ENCODE peak calls at places on chromosomes 4 and X, in nine cellular contexts. U, T, Z, H, M, V, R, E and W are unnamed samples.
A peak's percentile ranks its signal among the peaks of the same experiment; 100 is the strongest.

GRCh38 chr4:119627267-119628190 is 1.1 kb downstream of the PDE5A start:
- DNase-seq in U (peak; percentile 89), T (no peak), Z (peak; percentile 91), H (peak; percentile 77), M (peak; percentile 63), V (no peak), R (peak; percentile 41), E (peak; percentile 87), W (peak; percentile 76)

GRCh38 chr4:3679851-3680311 is 86.3 kb upstream of the ADRA2C start:
- DNase-seq in U (peak; percentile 48), T (no peak), Z (peak; percentile 51), H (peak; percentile 44), M (no peak), V (no peak), R (no peak), E (no peak), W (no peak)

GRCh38 chrX:70480660-70481018 is 36.0 kb downstream of the DLG3 start:
- DNase-seq in U (no peak), T (no peak), Z (peak; percentile 67), H (no peak), M (no peak), V (no peak), R (no peak), E (no peak), W (no peak)

GRCh38 chr4:75831856-75832405 is 70.3 kb downstream of the PPEF2 start:
- DNase-seq in U (no peak), T (no peak), Z (no peak), H (no peak), M (no peak), V (no peak), R (no peak), E (peak; percentile 16), W (no peak)

GRCh38 chr4:156495836-156496235 is 475.8 kb downstream of the PDGFC start:
- DNase-seq in U (no peak), T (no peak), Z (no peak), H (no peak), M (no peak), V (no peak), R (no peak), E (no peak), W (no peak)

GRCh38 chrX:42366181-42366580 is 411.8 kb downstream of the PPP1R2C start:
- DNase-seq in U (no peak), T (no peak), Z (no peak), H (no peak), M (no peak), V (no peak), R (no peak), E (no peak), W (no peak)

GRCh38 chrX:74242050-74242449 is 61.9 kb upstream of the ZCCHC13 start:
- DNase-seq in U (no peak), T (no peak), Z (no peak), H (no peak), M (no peak), V (no peak), R (peak; percentile 83), E (no peak), W (no peak)

GRCh38 chrX:63686878-63687714 is 97.9 kb downstream of the ARHGEF9 start:
- DNase-seq in U (peak; percentile 57), T (peak; percentile 35), Z (no peak), H (no peak), M (no peak), V (no peak), R (peak; percentile 38), E (peak; percentile 51), W (peak; percentile 73)

GRCh38 chr4:54556081-54556480 is 101.7 kb upstream of the KIT start:
- DNase-seq in U (no peak), T (no peak), Z (no peak), H (no peak), M (no peak), V (no peak), R (no peak), E (no peak), W (no peak)

GRCh38 chr4:172134536-172134935 is 321.3 kb downstream of the GALNTL6 start:
- DNase-seq in U (no peak), T (no peak), Z (no peak), H (no peak), M (no peak), V (no peak), R (no peak), E (no peak), W (no peak)
- H3K4me1 ChIP-seq in U (no peaks in the 10 kb centered on the region), T (no peaks in the 10 kb centered on the region), Z (no peaks in the 10 kb centered on the region), H (no peaks in the 10 kb centered on the region), M (no peaks in the 10 kb centered on the region), V (no peaks in the 10 kb centered on the region), R (no peaks in the 10 kb centered on the region), E (no peaks in the 10 kb centered on the region), W (no peaks in the 10 kb centered on the region)

DNA sequence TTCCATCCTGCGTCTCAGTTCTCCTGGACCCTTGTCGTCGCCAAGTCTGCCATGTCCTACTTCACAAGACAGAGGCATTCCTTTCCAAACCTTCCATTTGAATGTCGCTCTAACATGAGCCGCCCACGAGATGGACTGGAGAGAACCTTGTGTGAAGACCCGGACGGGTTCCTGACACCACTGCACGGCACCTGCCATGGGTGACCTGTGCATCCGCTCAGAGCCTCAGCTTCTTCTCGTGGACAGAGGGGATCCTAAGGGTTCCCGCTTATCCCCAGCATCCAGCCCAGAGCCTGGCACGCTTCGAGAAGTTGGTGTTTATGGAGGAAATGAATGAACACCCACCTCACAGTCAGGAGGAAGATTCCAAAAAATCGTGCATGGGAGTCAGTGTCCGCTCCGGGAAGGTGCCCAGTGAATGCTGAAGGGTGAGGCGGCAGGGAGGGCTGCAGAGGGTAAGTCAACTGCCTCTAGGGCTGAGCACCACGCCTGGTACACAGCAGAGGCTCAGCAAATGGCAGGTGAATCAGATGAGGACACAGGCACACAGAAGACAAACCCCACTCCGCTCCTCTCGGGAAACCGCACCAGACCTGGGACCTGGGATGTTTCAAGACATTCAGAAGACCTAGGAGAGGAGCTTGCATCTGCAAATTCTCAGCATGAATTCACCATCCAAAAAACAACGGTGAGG is 52.6 kb downstream of the WFS1 start:
- DNase-seq in U (no peak), T (no peak), Z (no peak), H (peak; percentile 37), M (no peak), V (no peak), R (no peak), E (no peak), W (no peak)
- H3K4me3 ChIP-seq in U (no peak overlapping the region), T (no peak overlapping the region), Z (no peak overlapping the region), H (no peak overlapping the region), M (no peak overlapping the region), V (no peak overlapping the region), R (no peak overlapping the region), E (no peak overlapping the region), W (no peak overlapping the region)

GRCh38 chrX:109626637-109627036 is 1.7 kb upstream of the KCNE5 start:
- DNase-seq in U (no peak), T (no peak), Z (no peak), H (no peak), M (no peak), V (no peak), R (no peak), E (no peak), W (no peak)

GRCh38 chrX:109624641-109625311 is at the start of gene KCNE5:
- DNase-seq in U (peak; percentile 88), T (no peak), Z (no peak), H (peak; percentile 41), M (no peak), V (no peak), R (no peak), E (peak; percentile 79), W (no peak)

GRCh38 chrX:109622270-109622669 is 2.7 kb downstream of the KCNE5 start:
- DNase-seq in U (no peak), T (no peak), Z (no peak), H (no peak), M (no peak), V (no peak), R (no peak), E (no peak), W (no peak)

GRCh38 chrX:109619816-109620215 is 5.2 kb downstream of the KCNE5 start:
- DNase-seq in U (no peak), T (no peak), Z (no peak), H (no peak), M (no peak), V (no peak), R (no peak), E (no peak), W (no peak)

GRCh38 chrX:109624022-109624421 is 950 bp downstream of the KCNE5 start:
- DNase-seq in U (no peak), T (no peak), Z (no peak), H (no peak), M (no peak), V (no peak), R (no peak), E (no peak), W (no peak)
- H3K27me3 ChIP-seq in U (no peaks in the 10 kb centered on the region), T (no peaks in the 10 kb centered on the region), Z (no peaks in the 10 kb centered on the region), H (no peaks in the 10 kb centered on the region), M (no peaks in the 10 kb centered on the region), V (no peaks in the 10 kb centered on the region), R (no peaks in the 10 kb centered on the region), E (peaks cover 3% of the 10 kb centered on the region), W (no peaks in the 10 kb centered on the region)

GRCh38 chr4:6444587-6444986 is 27.8 kb downstream of the PPP2R2C start:
- DNase-seq in U (no peak), T (no peak), Z (no peak), H (no peak), M (no peak), V (no peak), R (no peak), E (no peak), W (no peak)
- H3K4me1 ChIP-seq in U (no peaks in the 10 kb centered on the region), T (no peaks in the 10 kb centered on the region), Z (peaks cover 6% of the 10 kb centered on the region), H (no peaks in the 10 kb centered on the region), M (no peaks in the 10 kb centered on the region), V (no peaks in the 10 kb centered on the region), R (no peaks in the 10 kb centered on the region), E (peaks cover 20% of the 10 kb centered on the region), W (no peaks in the 10 kb centered on the region)

GRCh38 chr4:87498446-87498900 is 30.7 kb downstream of the SPARCL1 start:
- DNase-seq in U (no peak), T (no peak), Z (no peak), H (no peak), M (no peak), V (no peak), R (no peak), E (no peak), W (no peak)
- H3K4me3 ChIP-seq in U (no peak overlapping the region), T (no peak overlapping the region), Z (no peak overlapping the region), H (no peak overlapping the region), M (no peak overlapping the region), V (no peak overlapping the region), R (no peak overlapping the region), E (no peak overlapping the region), W (no peak overlapping the region)

DNA sequence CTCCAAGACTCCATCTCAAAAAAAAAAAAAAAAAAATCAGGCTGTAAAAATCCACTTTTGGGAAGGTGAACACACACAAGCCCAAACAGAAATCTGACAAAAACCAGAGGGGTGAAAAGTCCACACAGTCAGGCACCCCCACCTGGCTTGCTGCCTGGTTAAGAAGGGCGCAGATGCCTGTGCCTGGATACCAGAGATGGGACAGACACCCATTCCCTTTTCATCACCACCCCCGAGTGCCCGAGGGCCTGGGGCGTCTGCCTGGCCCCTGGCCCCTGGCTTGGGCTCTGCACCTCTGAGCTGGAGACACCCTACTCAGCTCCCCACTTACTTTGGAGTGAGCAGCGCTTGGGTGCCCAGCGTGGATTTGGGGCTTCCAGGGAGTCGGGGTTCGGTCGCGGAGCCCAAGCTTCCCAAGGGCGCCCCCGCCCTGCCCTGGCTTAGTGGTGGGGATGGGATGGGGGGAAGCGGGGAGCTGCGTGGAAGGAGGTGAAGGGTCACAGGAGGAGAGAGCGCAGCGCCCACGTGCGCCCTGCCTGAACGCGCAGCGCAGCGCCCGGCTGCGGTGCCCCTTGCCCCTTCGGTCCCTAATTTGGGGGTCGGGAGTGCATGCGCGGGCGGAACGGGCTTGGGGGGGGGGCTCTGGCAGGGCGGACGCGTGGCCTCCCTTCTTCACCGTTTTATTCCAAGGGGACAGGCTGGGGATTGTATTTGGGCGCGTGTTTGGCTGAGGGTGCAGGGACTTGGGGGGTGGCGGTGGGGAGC is 11.3 kb downstream of the SHOX start:
- DNase-seq in U (peak; percentile 40), T (no peak), Z (no peak), H (peak; percentile 19), M (no peak), V (no peak), R (no peak), E (no peak), W (no peak)
- H3K27me3 ChIP-seq in U (peaks cover 100% of the 10 kb centered on the region), T (no peaks in the 10 kb centered on the region), Z (peaks cover 74% of the 10 kb centered on the region), H (peaks cover 31% of the 10 kb centered on the region), M (no peaks in the 10 kb centered on the region), V (peaks cover 14% of the 10 kb centered on the region), R (peaks cover 16% of the 10 kb centered on the region), E (peaks cover 100% of the 10 kb centered on the region), W (no peaks in the 10 kb centered on the region)